ENCODE peak calls at places on chromosomes 4 and X, in ten cellular contexts. O is heart left ventricle, Q is dorsolateral prefrontal cortex, T is esophagus squamous epithelium, E is cardiac fibroblast, A is mucosa of descending colon, F is tibial artery, N is OCI-LY7, I is choroid plexus epithelial cell, S is AG09309. H is an unnamed sample.

GRCh38 chr4:138859249-138859648 is 156.3 kb upstream of the NOCT start:
- DNase-seq in O (no peak), Q (no peak), T (no peak), E (no peak), A (no peak), F (no peak), N (no peak), I (no peak), S (no peak), H (peak)

GRCh38 chr4:153447175-153447887 is 18.8 kb upstream of the TMEM131L start:
- DNase-seq in O (no peak), Q (no peak), T (no peak), E (peak), A (no peak), F (no peak), N (no peak), I (peak), S (peak), H (no peak)

GRCh38 chr4:121336706-121337105 is 44.1 kb downstream of the QRFPR start:
- DNase-seq in O (no peak), Q (no peak), T (no peak), E (no peak), A (no peak), F (no peak), N (no peak), I (no peak), S (no peak), H (peak)

GRCh38 chr4:2065106-2065930 is 6.2 kb downstream of the NAT8L start:
- DNase-seq in O (no peak), Q (no peak), T (no peak), E (no peak), A (peak), F (no peak), N (no peak), I (no peak), S (no peak), H (no peak)

GRCh38 chr4:43843501-43843900 is 605.1 kb downstream of the KCTD8 start:
- DNase-seq in O (no peak), Q (no peak), T (no peak), E (no peak), A (no peak), F (no peak), N (no peak), I (peak), S (no peak), H (no peak)

GRCh38 chrX:109783712-109784109 is 50.7 kb upstream of the ACSL4 start:
- DNase-seq in O (no peak), Q (no peak), T (no peak), E (peak), A (no peak), F (no peak), N (no peak), I (peak), S (no peak), H (peak)

GRCh38 chr4:54428940-54429339 is 199.8 kb downstream of the PDGFRA start:
- DNase-seq in O (no peak), Q (no peak), T (no peak), E (no peak), A (no peak), F (no peak), N (no peak), I (no peak), S (no peak), H (no peak)

GRCh38 chrX:2425281-2426071 is 75.3 kb downstream of the DHRSX start:
- DNase-seq in O (no peak), Q (no peak), T (no peak), E (no peak), A (no peak), F (no peak), N (peak), I (no peak), S (no peak), H (no peak)

GRCh38 chr4:107823870-107824366 is 814 bp upstream of the SGMS2 start:
- DNase-seq in O (no peak), Q (no peak), T (no peak), E (no peak), A (no peak), F (no peak), N (no peak), I (no peak), S (no peak), H (no peak)

GRCh38 chr4:125368684-125369083 is 53.9 kb downstream of the FAT4 start:
- DNase-seq in O (no peak), Q (no peak), T (no peak), E (peak), A (no peak), F (no peak), N (no peak), I (peak), S (peak), H (peak)

GRCh38 chr4:22094217-22094616 is 145.6 kb upstream of the KCNIP4 start:
- DNase-seq in O (no peak), Q (peak), T (no peak), E (no peak), A (no peak), F (no peak), N (no peak), I (no peak), S (no peak), H (no peak)

GRCh38 chr4:22099896-22100295 is 151.3 kb upstream of the KCNIP4 start:
- DNase-seq in O (no peak), Q (no peak), T (no peak), E (peak), A (no peak), F (no peak), N (no peak), I (peak), S (no peak), H (no peak)
- H3K4me3 ChIP-seq in O (no peak), Q (no peak), T (no peak), E (no peak), A (no peak), F (no peak), N (no peak), I (no peak), S (no peak), H (no peak)

GRCh38 chrX:36957425-36958328 is 50.5 kb upstream of the FAM47C start:
- DNase-seq in O (no peak), Q (no peak), T (no peak), E (no peak), A (peak), F (no peak), N (no peak), I (no peak), S (no peak), H (peak)
- TF ChIP-seq CTCF in O (no peak), Q (no peak), T (no peak), E (no peak), A (no peak), F (no peak), N (no peak), I (no peak), S (no peak), H (no peak)

GRCh38 chrX:40127052-40127451 is 29.3 kb upstream of the BCOR start:
- DNase-seq in O (no peak), Q (no peak), T (no peak), E (no peak), A (no peak), F (no peak), N (peak), I (no peak), S (no peak), H (no peak)

GRCh38 chrX:40131644-40132376 is 34.1 kb upstream of the BCOR start:
- DNase-seq in O (no peak), Q (no peak), T (no peak), E (no peak), A (no peak), F (no peak), N (peak), I (no peak), S (no peak), H (no peak)

GRCh38 chrX:40130207-40130606 is 32.4 kb upstream of the BCOR start:
- DNase-seq in O (no peak), Q (no peak), T (no peak), E (peak), A (no peak), F (no peak), N (no peak), I (peak), S (no peak), H (peak)

DNA sequence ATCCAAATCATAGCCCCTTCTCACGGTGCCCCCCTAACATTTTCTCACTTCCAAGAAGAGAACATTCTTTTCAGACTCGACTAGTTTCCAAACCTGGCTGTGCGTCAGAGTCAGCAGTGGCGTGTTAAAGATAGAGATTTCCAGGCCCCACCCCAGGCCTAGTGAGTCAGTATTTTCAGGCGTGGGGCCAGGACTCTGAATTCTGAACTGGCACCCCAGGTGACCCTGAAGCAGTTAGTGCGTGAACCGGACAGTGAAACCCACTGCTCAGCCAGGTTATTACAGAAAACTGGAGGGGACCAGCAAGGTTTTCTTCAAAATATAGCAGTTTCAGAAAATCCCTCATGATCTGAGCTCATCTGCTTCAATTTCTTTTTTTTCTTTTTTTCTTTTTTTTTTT is 35.0 kb upstream of the BCOR start:
- DNase-seq in O (peak), Q (no peak), T (no peak), E (peak), A (no peak), F (peak), N (no peak), I (peak), S (no peak), H (peak)
- H3K4me3 ChIP-seq in O (no peak), Q (no peak), T (no peak), E (no peak), A (no peak), F (no peak), N (no peak), I (no peak), S (no peak), H (no peak)

DNA sequence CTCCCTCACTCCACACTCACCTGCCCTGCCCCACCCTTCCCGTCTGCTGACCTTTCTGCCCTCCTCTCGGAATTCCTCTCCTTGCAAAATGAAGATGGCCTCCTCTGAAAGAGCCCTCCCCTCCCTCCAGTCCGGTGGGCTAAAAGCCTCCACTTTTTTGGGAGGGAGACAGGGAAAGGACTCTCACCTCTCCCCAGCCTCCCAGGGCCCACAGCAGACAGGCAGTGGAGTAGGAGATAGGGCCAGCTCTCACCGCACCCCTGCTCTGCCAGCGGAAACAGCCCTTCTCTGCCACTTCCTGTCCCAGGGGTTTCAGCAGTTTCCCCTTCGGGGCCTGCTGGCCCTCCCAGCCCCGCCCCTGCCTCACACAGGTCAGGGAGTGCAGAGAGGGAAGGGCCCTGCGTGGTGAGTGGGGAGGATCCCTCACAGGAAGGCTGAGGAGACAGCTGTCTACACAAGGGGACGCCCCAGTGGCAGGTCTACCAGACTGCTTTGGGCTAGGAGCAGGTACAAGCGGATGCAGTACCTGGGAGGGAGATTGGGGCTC is 18.2 kb downstream of the ELF4 start:
- DNase-seq in O (no peak), Q (no peak), T (peak), E (no peak), A (peak), F (peak), N (peak), I (no peak), S (no peak), H (no peak)
- TF ChIP-seq CTCF in O (no peak), Q (no peak), T (no peak), E (no peak), A (no peak), F (no peak), N (peak), I (no peak), S (no peak), H (no peak)

GRCh38 chr4:190017357-190018200 is 9.5 kb downstream of the FRG2 start:
- DNase-seq in O (no peak), Q (no peak), T (no peak), E (no peak), A (no peak), F (no peak), N (no peak), I (no peak), S (no peak), H (no peak)

GRCh38 chr4:190016369-190017289 is 10.4 kb downstream of the FRG2 start:
- DNase-seq in O (no peak), Q (no peak), T (no peak), E (no peak), A (no peak), F (no peak), N (no peak), I (no peak), S (no peak), H (no peak)

GRCh38 chr4:190018201-190018920 is 8.7 kb downstream of the FRG2 start:
- DNase-seq in O (no peak), Q (no peak), T (no peak), E (no peak), A (no peak), F (no peak), N (no peak), I (no peak), S (no peak), H (no peak)

GRCh38 chr4:190019023-190019858 is 7.8 kb downstream of the FRG2 start:
- DNase-seq in O (no peak), Q (no peak), T (no peak), E (no peak), A (no peak), F (no peak), N (no peak), I (no peak), S (no peak), H (no peak)

GRCh38 chr4:190020790-190021717 is 6.0 kb downstream of the FRG2 start:
- DNase-seq in O (no peak), Q (peak), T (no peak), E (peak), A (no peak), F (no peak), N (no peak), I (peak), S (no peak), H (peak)
- H3K4me3 ChIP-seq in O (peak), Q (no peak), T (peak), E (no peak), A (no peak), F (peak), N (no peak), I (no peak), S (no peak), H (peak)

GRCh38 chr4:88012652-88013051 is 5.2 kb downstream of the PKD2 start:
- DNase-seq in O (no peak), Q (no peak), T (no peak), E (no peak), A (no peak), F (no peak), N (peak), I (no peak), S (no peak), H (no peak)
- TF ChIP-seq CTCF in O (no peak), Q (no peak), T (no peak), E (no peak), A (no peak), F (no peak), N (no peak), I (no peak), S (no peak), H (no peak)